ENCODE peak calls at places on chromosomes 13 and 19, in four cellular contexts. A, U, R and N are unnamed samples.

GRCh38 chr19:55441692-55442321 is 1.3 kb downstream of the SHISA7 start:
- DNase-seq in A (no peak), U (no peak), R (no peak), N (no peak)

GRCh38 chr19:42051166-42052115 is 18.6 kb downstream of the GRIK5 start:
- DNase-seq in A (no peak), U (peak; percentile 99), R (no peak), N (no peak)

GRCh38 chr13:48110930-48111721 is 16.2 kb upstream of the MED4 start:
- DNase-seq in A (no peak), U (no peak), R (no peak), N (no peak)

GRCh38 chr13:44300895-44301638 is 72.6 kb upstream of the SERP2 start:
- DNase-seq in A (peak; percentile 35), U (peak; percentile 94), R (peak; percentile 36), N (peak; percentile 93)

GRCh38 chr19:35206855-35207254 is 21.7 kb downstream of the FAM187B start:
- DNase-seq in A (no peak), U (no peak), R (no peak), N (no peak)

GRCh38 chr19:52646571-52647222 is 8.5 kb upstream of the ZNF83 start:
- DNase-seq in A (no peak), U (no peak), R (no peak), N (no peak)

GRCh38 chr13:23140492-23140891 is 40.3 kb upstream of the SGCG start:
- DNase-seq in A (no peak), U (no peak), R (no peak), N (no peak)

GRCh38 chr13:44306401-44307192 is 67.0 kb upstream of the SERP2 start:
- DNase-seq in A (peak; percentile 28), U (peak; percentile 97), R (peak; percentile 99), N (peak; percentile 98)

GRCh38 chr19:33252418-33252962 is 26.8 kb upstream of the SLC7A10 start:
- DNase-seq in A (no peak), U (no peak), R (no peak), N (no peak)

GRCh38 chr13:44394649-44395048 is 21.0 kb downstream of the SERP2 start:
- DNase-seq in A (no peak), U (peak; percentile 10), R (no peak), N (no peak)

GRCh38 chr19:48329167-48329891 is 4.0 kb downstream of the EMP3 start:
- DNase-seq in A (no peak), U (peak; percentile 42), R (no peak), N (no peak)

GRCh38 chr13:59641758-59642157 is 522.0 kb downstream of the DIAPH3 start:
- DNase-seq in A (no peak), U (no peak), R (no peak), N (no peak)

GRCh38 chr19:32767951-32768679 is 48.5 kb downstream of the TDRD12 start:
- DNase-seq in A (no peak), U (no peak), R (no peak), N (no peak)

GRCh38 chr19:39263912-39264305 is 4.3 kb upstream of the IFNL2 start:
- DNase-seq in A (no peak), U (no peak), R (no peak), N (no peak)

GRCh38 chr19:45322744-45323281 is at the start of gene CKM:
- DNase-seq in A (no peak), U (no peak), R (no peak), N (no peak)

GRCh38 chr19:28633223-28634030 is 579.5 kb downstream of the UQCRFS1 start:
- DNase-seq in A (no peak), U (peak; percentile 22), R (no peak), N (peak; percentile 2)

GRCh38 chr19:34171539-34171876 is 796 bp upstream of the LSM14A start:
- DNase-seq in A (no peak), U (peak; percentile 65), R (no peak), N (no peak)

GRCh38 chr19:39372047-39372802 is 18.7 kb downstream of the PAF1 start:
- DNase-seq in A (peak; percentile 90), U (no peak), R (no peak), N (no peak)

GRCh38 chr19:48780684-48781391 is 25.5 kb downstream of the FGF21 start:
- DNase-seq in A (no peak), U (no peak), R (no peak), N (peak; percentile 49)

GRCh38 chr19:16930753-16931152 is 42.0 kb downstream of the F2RL3 start:
- DNase-seq in A (no peak), U (no peak), R (no peak), N (no peak)

GRCh38 chr19:38527466-38528136 is 90.2 kb downstream of the MAP4K1 start:
- DNase-seq in A (no peak), U (no peak), R (no peak), N (no peak)

GRCh38 chr19:3324405-3324856 is 42.0 kb upstream of the NFIC start:
- DNase-seq in A (peak; percentile 47), U (no peak), R (peak; percentile 54), N (no peak)

GRCh38 chr13:40484981-40485380 is 181.5 kb downstream of the FOXO1 start:
- DNase-seq in A (no peak), U (no peak), R (no peak), N (no peak)

GRCh38 chr19:13091400-13092161 is 11.1 kb downstream of the LYL1 start:
- DNase-seq in A (peak; percentile 85), U (no peak), R (no peak), N (peak; percentile 58)

GRCh38 chr13:103757361-103757760 is 691.1 kb upstream of the SLC10A2 start:
- DNase-seq in A (no peak), U (no peak), R (no peak), N (no peak)

GRCh38 chr19:48795055-48795854 is 15.6 kb downstream of the BCAT2 start:
- DNase-seq in A (peak; percentile 95), U (peak; percentile 80), R (peak; percentile 81), N (peak; percentile 72)

GRCh38 chr19:932647-933552 is 7.1 kb downstream of the ARID3A start:
- DNase-seq in A (peak; percentile 50), U (no peak), R (no peak), N (no peak)

GRCh38 chr13:64755961-64756360 is 2474.2 kb downstream of the PCDH9 start:
- DNase-seq in A (no peak), U (no peak), R (no peak), N (no peak)

GRCh38 chr19:1645299-1645698 is 7.1 kb downstream of the TCF3 start:
- DNase-seq in A (no peak), U (no peak), R (no peak), N (no peak)

GRCh38 chr13:103878891-103879605 is 812.8 kb upstream of the SLC10A2 start:
- DNase-seq in A (no peak), U (no peak), R (no peak), N (no peak)

DNA sequence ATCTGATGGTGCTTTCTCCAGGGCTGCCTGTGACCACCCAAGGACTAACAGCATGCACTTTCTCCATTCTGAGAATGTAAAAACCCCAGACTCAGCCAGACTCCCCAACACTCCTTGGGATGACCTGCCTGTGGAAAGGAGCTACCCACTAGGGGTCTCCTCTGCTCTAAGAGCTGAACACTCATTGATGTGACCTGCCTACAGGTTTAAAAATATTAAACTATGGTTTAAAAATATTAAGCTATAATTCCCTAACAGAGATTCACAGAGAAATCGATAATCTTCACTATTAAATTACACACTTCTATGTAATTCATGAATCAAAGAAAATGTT is 696.2 kb upstream of the SLITRK5 start:
- DNase-seq in A (no peak), U (no peak), R (no peak), N (no peak)
- TF ChIP-seq CTCF in A (no peak), U (no peak), R (no peak), N (peak; percentile 15)

GRCh38 chr19:57282011-57282636 is 1.8 kb downstream of the ZNF460 start:
- DNase-seq in A (no peak), U (peak; percentile 79), R (no peak), N (no peak)

GRCh38 chr19:57280165-57280912 is at the start of gene ZNF460:
- DNase-seq in A (peak; percentile 96), U (peak; percentile 91), R (peak; percentile 95), N (peak; percentile 78)

GRCh38 chr19:57280913-57281425 is 684 bp downstream of the ZNF460 start:
- DNase-seq in A (no peak), U (no peak), R (no peak), N (no peak)

GRCh38 chr19:57276430-57276829 is 3.9 kb upstream of the ZNF460 start:
- DNase-seq in A (no peak), U (no peak), R (no peak), N (no peak)

DNA sequence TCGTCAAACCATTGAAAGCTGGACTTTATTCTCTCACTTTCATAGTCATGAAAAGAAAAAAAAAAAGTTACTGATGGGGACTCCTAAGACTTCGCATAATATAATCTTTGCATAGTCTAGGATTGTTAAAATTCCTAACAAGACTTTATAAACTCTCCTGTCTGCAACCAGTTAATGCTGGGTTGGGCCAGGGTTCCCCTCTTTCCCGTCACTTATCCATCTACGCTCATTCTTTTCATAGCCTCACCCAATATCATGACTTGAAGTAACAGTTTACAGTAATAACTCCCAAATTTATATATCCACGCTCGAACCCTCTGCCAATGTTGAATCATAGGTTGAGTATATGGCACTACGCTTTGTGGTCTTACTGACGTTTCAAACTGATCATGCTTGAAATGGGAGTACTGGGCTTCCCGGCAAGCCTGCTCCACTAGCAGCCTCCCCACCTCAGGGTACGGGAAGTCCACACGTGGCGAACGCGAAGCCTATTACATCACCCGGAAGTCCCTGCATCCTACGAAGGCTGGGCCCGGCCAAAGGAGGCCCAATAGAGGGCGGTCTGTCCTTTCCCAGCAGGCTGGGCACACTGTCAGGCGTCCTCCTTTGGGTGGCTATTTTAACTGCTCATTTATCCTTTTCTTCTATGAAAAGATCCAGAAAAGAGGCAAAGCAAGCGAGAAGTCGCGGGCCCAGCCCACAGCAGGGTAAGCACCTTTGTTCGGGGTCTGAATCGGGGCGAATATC is 694 bp upstream of the ZNF460 start:
- DNase-seq in A (peak; percentile 90), U (peak; percentile 85), R (peak; percentile 92), N (peak; percentile 92)
- TF ChIP-seq CTCF in A (peak; percentile 19), U (peak; percentile 78), R (peak; percentile 26), N (peak; percentile 44)

DNA sequence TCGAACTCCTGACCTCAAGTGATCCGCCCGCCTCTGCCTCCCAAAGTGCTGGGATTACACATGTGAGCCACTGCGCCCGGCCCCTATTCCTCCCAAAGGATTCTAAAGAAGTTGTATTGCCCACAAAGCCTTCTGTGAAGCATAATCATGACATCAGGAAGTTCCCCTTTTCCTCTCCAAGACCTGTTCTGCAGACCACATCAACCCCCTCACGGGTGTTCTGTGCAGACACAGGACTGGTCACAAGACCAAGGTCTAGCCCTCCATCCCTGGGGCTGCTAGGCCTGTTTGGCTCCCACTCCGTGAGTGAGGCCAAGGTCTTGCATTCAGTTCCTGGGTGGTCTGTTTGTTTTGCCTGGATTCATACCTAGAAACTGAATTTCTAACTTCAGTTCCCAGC is 178.1 kb downstream of the FLT1 start:
- DNase-seq in A (no peak), U (no peak), R (no peak), N (no peak)
- TF ChIP-seq CTCF in A (no peak), U (no peak), R (no peak), N (no peak)

GRCh38 chr13:81990652-81991051 is 1649.7 kb upstream of the SPRY2 start:
- DNase-seq in A (no peak), U (no peak), R (no peak), N (no peak)
- TF ChIP-seq CTCF in A (no peak), U (no peak), R (no peak), N (no peak)